ENCODE peak calls at places on chromosomes 6 and 20, in four cellular contexts. U is heart left ventricle, W is Peyer's patch, E is HCT116. C is an unnamed sample.

GRCh38 chr20:20009784-20010253 is 7.3 kb upstream of the NAA20 start:
- DNase-seq in U (no peak), W (no peak), E (no peak), C (no peak)

GRCh38 chr6:157019115-157019628 is 242.0 kb downstream of the ARID1B start:
- DNase-seq in U (no peak), W (no peak), E (no peak), C (no peak)

GRCh38 chr20:57713505-57713903 is 3.7 kb upstream of the PMEPA1 start:
- DNase-seq in U (no peak), W (no peak), E (no peak), C (no peak)

GRCh38 chr6:26600759-26601158 is 4.0 kb downstream of the ABT1 start:
- DNase-seq in U (no peak), W (no peak), E (no peak), C (no peak)

GRCh38 chr6:158046201-158047119 is 64.8 kb downstream of the SYNJ2 start:
- DNase-seq in U (peak; percentile 3), W (no peak), E (no peak), C (no peak)

GRCh38 chr6:170233304-170234205 is 57.3 kb downstream of the DLL1 start:
- DNase-seq in U (peak; percentile 14), W (no peak), E (no peak), C (no peak)

GRCh38 chr6:73418081-73418741 is 23.6 kb downstream of the DDX43 start:
- DNase-seq in U (no peak), W (no peak), E (no peak), C (no peak)

GRCh38 chr6:99520855-99521556 is 5.8 kb upstream of the USP45 start:
- DNase-seq in U (peak; percentile 92), W (peak; percentile 85), E (peak; percentile 61), C (no peak)

GRCh38 chr6:150579611-150580010 is 20.1 kb upstream of the PLEKHG1 start:
- DNase-seq in U (no peak), W (no peak), E (no peak), C (no peak)

GRCh38 chr6:75288023-75288422 is 3.4 kb upstream of the TMEM30A start:
- DNase-seq in U (no peak), W (no peak), E (no peak), C (no peak)

GRCh38 chr20:58982406-58983114 is 1.5 kb downstream of the NELFCD start:
- DNase-seq in U (no peak), W (peak; percentile 15), E (no peak), C (no peak)

GRCh38 chr20:11018668-11019170 is 344.9 kb upstream of the JAG1 start:
- DNase-seq in U (no peak), W (no peak), E (no peak), C (no peak)

GRCh38 chr6:341914-342831 is 49.4 kb upstream of the IRF4 start:
- DNase-seq in U (no peak), W (no peak), E (no peak), C (no peak)

GRCh38 chr20:20535051-20535450 is 167.1 kb downstream of the INSM1 start:
- DNase-seq in U (no peak), W (no peak), E (no peak), C (no peak)

GRCh38 chr6:105402090-105402980 is 547 bp downstream of the PREP start:
- DNase-seq in U (no peak), W (no peak), E (no peak), C (no peak)

GRCh38 chr6:84635081-84635745 is 129.2 kb downstream of the TBX18 start:
- DNase-seq in U (no peak), W (no peak), E (no peak), C (no peak)

GRCh38 chr20:44728835-44729342 is 13.7 kb downstream of the CCN5 start:
- DNase-seq in U (peak; percentile 78), W (no peak), E (peak; percentile 87), C (peak; percentile 72)

GRCh38 chr6:31540640-31541039 is 1.2 kb downstream of the DDX39B start:
- DNase-seq in U (no peak), W (no peak), E (no peak), C (no peak)

GRCh38 chr6:136148051-136148450 is 102.1 kb downstream of the MTFR2 start:
- DNase-seq in U (no peak), W (no peak), E (no peak), C (no peak)

GRCh38 chr6:130947464-130947863 is 115.6 kb downstream of the EPB41L2 start:
- DNase-seq in U (no peak), W (no peak), E (no peak), C (no peak)

GRCh38 chr20:44083220-44083933 is 103.6 kb downstream of the JPH2 start:
- DNase-seq in U (peak; percentile 73), W (no peak), E (peak; percentile 29), C (no peak)

GRCh38 chr6:118748311-118749062 is 97.1 kb upstream of the CEP85L start:
- DNase-seq in U (no peak), W (no peak), E (no peak), C (no peak)

GRCh38 chr6:39530201-39530759 is 194.9 kb downstream of the KIF6 start:
- DNase-seq in U (no peak), W (no peak), E (no peak), C (no peak)

GRCh38 chr6:27157461-27158315 is 89.8 kb upstream of the PRSS16 start:
- DNase-seq in U (peak; percentile 80), W (peak; percentile 82), E (peak; percentile 65), C (peak; percentile 88)

GRCh38 chr6:64280569-64280968 is 645.0 kb downstream of the PHF3 start:
- DNase-seq in U (no peak), W (no peak), E (no peak), C (no peak)

GRCh38 chr6:7390218-7390878 is 740 bp downstream of the RIOK1 start:
- DNase-seq in U (no peak), W (peak; percentile 38), E (no peak), C (no peak)

GRCh38 chr20:32894711-32895355 is 36.1 kb downstream of the EFCAB8 start:
- DNase-seq in U (no peak), W (no peak), E (no peak), C (peak; percentile 61)

GRCh38 chr6:68673255-68673654 is 38.2 kb downstream of the ADGRB3 start:
- DNase-seq in U (no peak), W (no peak), E (no peak), C (no peak)

GRCh38 chr20:25310268-25310920 is 62.5 kb downstream of the PYGB start:
- DNase-seq in U (peak; percentile 65), W (no peak), E (peak; percentile 73), C (no peak)

GRCh38 chr20:53571555-53572286 is 21.9 kb downstream of the ZNF217 start:
- DNase-seq in U (no peak), W (no peak), E (no peak), C (no peak)
- TF ChIP-seq CTCF in U (no peak), W (no peak), E (no peak), C (no peak)

GRCh38 chr6:110873981-110874879 is at the start of gene AMD1:
- DNase-seq in U (peak; percentile 98), W (peak; percentile 98), E (peak; percentile 92), C (peak; percentile 74)
- H3K4me1 ChIP-seq in U (peaks cover 35% of the 10 kb centered on the region), W (no peaks in the 10 kb centered on the region), E (peaks cover 18% of the 10 kb centered on the region), C (peaks cover 24% of the 10 kb centered on the region)

GRCh38 chr20:973785-974194 is 28.3 kb downstream of the RSPO4 start:
- DNase-seq in U (peak; percentile 19), W (no peak), E (peak; percentile 55), C (peak; percentile 4)
- TF ChIP-seq CTCF in U (no peak), W (peak; percentile 50), E (peak; percentile 73), C (peak; percentile 75)

GRCh38 chr6:33426590-33427563 is 7.0 kb downstream of the SYNGAP1 start:
- DNase-seq in U (no peak), W (no peak), E (no peak), C (no peak)
- H3K4me1 ChIP-seq in U (peaks cover 63% of the 10 kb centered on the region), W (peaks cover 23% of the 10 kb centered on the region), E (peaks cover 28% of the 10 kb centered on the region), C (peaks cover 47% of the 10 kb centered on the region)

GRCh38 chr6:38021029-38021428 is 201.5 kb downstream of the ZFAND3 start:
- DNase-seq in U (no peak), W (no peak), E (no peak), C (no peak)

GRCh38 chr6:38020593-38020992 is 201.1 kb downstream of the ZFAND3 start:
- DNase-seq in U (no peak), W (no peak), E (no peak), C (no peak)

GRCh38 chr6:38021571-38021970 is 202.0 kb downstream of the ZFAND3 start:
- DNase-seq in U (no peak), W (no peak), E (no peak), C (no peak)

GRCh38 chr6:38016824-38017223 is 197.3 kb downstream of the ZFAND3 start:
- DNase-seq in U (no peak), W (no peak), E (no peak), C (no peak)

DNA sequence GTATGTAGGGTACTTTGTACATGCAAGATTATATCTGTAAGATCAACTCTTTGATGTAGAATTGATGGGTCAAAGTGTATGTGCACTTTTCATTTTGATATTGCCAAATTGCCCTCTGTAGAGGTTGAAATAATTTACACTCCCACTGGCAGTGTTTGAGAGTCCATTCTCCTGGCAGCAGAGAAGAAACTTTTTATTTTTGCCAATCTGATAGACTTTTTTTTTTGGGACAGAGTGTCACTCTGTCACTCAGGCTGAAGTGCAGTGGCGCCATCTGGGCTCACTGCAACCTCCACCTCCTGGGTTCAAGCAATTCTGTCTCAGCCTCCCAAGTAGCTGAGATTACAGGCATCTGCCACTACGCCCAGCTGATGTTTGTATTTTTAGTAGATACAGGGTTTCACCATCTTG is 199.2 kb downstream of the ZFAND3 start:
- DNase-seq in U (no peak), W (no peak), E (no peak), C (no peak)
- TF ChIP-seq CTCF in U (no peak), W (no peak), E (peak; percentile 13), C (no peak)

DNA sequence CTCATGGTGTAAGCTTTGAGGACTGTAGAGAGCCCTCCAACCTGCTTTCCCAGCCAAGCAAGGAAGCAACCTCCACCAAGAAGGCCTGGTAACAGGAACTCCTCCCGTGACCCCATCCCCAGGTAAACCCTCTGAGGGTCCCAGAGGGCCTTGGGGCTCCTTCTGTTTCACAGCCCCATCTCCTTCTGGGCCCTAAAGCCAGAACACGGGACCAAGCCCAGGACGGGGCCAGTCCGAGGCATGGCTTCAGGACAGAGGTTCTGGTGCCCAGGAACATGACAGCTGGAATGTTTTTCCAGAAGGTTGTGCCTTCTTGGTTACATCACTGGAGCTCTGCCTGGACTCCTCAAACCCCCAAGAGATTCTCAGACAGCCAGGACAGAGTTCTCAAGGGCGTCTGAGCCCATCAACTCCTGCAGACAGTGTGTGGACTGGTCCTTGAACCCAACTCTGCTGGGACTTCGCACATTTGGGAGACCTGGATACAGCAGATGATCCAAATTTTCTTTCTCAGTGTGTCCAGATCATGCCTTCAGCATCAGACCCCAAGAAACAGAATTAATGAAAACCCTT is 43.1 kb downstream of the RRBP1 start:
- DNase-seq in U (no peak), W (no peak), E (no peak), C (no peak)
- H3K4me1 ChIP-seq in U (peaks cover 49% of the 10 kb centered on the region), W (no peaks in the 10 kb centered on the region), E (no peaks in the 10 kb centered on the region), C (no peaks in the 10 kb centered on the region)

C was measured in keratinocyte.